ENCODE peak calls at places on chromosome 11, in nine cellular contexts. F is activated T-cell treated with anti-CD3 and anti-CD28 coated beads, Interleukin-2, amount 50 U/mL, for 4 hours; C is EH; G is stimulated activated CD4-positive, alpha-beta T cell treated with anti-CD3 and anti-CD28 coated beads, TNF-alpha, amount 100 ng/mL, for 48 hours; P is activated CD4-positive, alpha-beta T cell treated with anti-CD3 and anti-CD28 coated beads, Interleukin-2, amount 50 U/mL, for 48 hours; D is SHP77; X is COR-L47; L is adipocyte; U is NCI-H2081. O is an unnamed sample.

GRCh38 chr11:85316967-85317366 is 310.2 kb downstream of the DLG2 start:
- DNase-seq in U (peak), C (no peak), D (peak), G (no peak), F (no peak), X (peak), P (no peak), L (no peak), O (no peak)

GRCh38 chr11:46117842-46118241 is 3.4 kb downstream of the PHF21A start:
- DNase-seq in U (no peak), C (no peak), L (no peak), G (no peak), X (no peak), F (no peak), P (no peak), D (no peak), O (no peak)

GRCh38 chr11:68812526-68812925 is 29.2 kb downstream of the CPT1A start:
- DNase-seq in L (no peak), F (no peak), C (no peak), U (no peak), G (no peak), D (no peak), P (no peak), X (no peak), O (no peak)

GRCh38 chr11:60947666-60948065 is 4.3 kb downstream of the SLC15A3 start:
- DNase-seq in L (no peak), D (no peak), P (no peak), X (no peak), U (no peak), F (no peak), C (no peak), G (no peak), O (no peak)

GRCh38 chr11:17531071-17531817 is 13.0 kb downstream of the USH1C start:
- DNase-seq in F (no peak), G (no peak), C (no peak), P (no peak), L (no peak), X (peak), D (peak), U (peak), O (no peak)

GRCh38 chr11:131025020-131025419 is 108.7 kb upstream of the SNX19 start:
- DNase-seq in L (peak), U (no peak), P (no peak), F (no peak), X (peak), D (no peak), G (no peak), C (peak), O (peak)

GRCh38 chr11:65896009-65896999 is 3.9 kb downstream of the FOSL1 start:
- DNase-seq in G (no peak), P (no peak), U (no peak), C (no peak), D (no peak), X (no peak), L (no peak), F (no peak), O (no peak)

GRCh38 chr11:995058-995751 is 41.3 kb downstream of the MUC6 start:
- DNase-seq in P (no peak), D (no peak), G (no peak), U (no peak), F (no peak), L (no peak), C (no peak), X (no peak), O (no peak)

GRCh38 chr11:59556115-59556882 is 45.0 kb downstream of the OR4D9 start:
- DNase-seq in G (peak), C (peak), L (peak), P (peak), D (peak), U (peak), X (peak), F (peak), O (peak)

GRCh38 chr11:134469627-134470026 is 57.6 kb upstream of the B3GAT1 start:
- DNase-seq in X (no peak), L (no peak), D (no peak), U (no peak), F (no peak), G (no peak), C (no peak), P (no peak), O (no peak)

GRCh38 chr11:96168623-96169022 is 174.4 kb downstream of the MAML2 start:
- DNase-seq in L (peak), G (no peak), C (peak), F (peak), D (no peak), X (no peak), P (no peak), U (no peak), O (peak)

GRCh38 chr11:128852327-128853023 is 14.6 kb downstream of the KCNJ1 start:
- DNase-seq in G (no peak), U (no peak), P (no peak), C (no peak), L (no peak), X (no peak), D (no peak), F (no peak), O (no peak)

GRCh38 chr11:69154938-69155301 is 815 bp upstream of the SMIM38 start:
- DNase-seq in C (no peak), U (no peak), P (no peak), G (no peak), X (no peak), D (no peak), F (no peak), L (no peak), O (no peak)

GRCh38 chr11:2578006-2578933 is 121.5 kb downstream of the KCNQ1OT1 start:
- DNase-seq in L (no peak), P (no peak), D (no peak), X (no peak), G (no peak), U (no peak), F (peak), C (no peak), O (no peak)